ENCODE peak calls at places on chromosomes 2 and 18, in eight cellular contexts. A is tibial artery; U is AG04449; J is mammary epithelial cell; G is MCF 10A; B is cardiac fibroblast; H is OCI-LY7; V is activated CD8-positive, alpha-beta T cell treated with anti-CD3 and anti-CD28 coated beads for 36 hours. P is an unnamed sample.
A peak's percentile ranks its signal among the peaks of the same experiment; 100 is the strongest.

GRCh38 chr2:220466251-220466691 is 838.8 kb downstream of the SLC4A3 start:
- DNase-seq in A (no peak), U (no peak), J (no peak), G (no peak), B (peak; percentile 14), H (no peak), V (no peak), P (no peak)

GRCh38 chr2:39947294-39948015 is 168.4 kb upstream of the THUMPD2 start:
- DNase-seq in A (no peak), U (no peak), J (no peak), G (no peak), B (no peak), H (no peak), V (peak; percentile 20), P (no peak)

GRCh38 chr18:65215865-65216466 is 534.8 kb upstream of the CDH7 start:
- DNase-seq in A (no peak), U (no peak), J (no peak), G (no peak), B (no peak), H (no peak), V (no peak), P (no peak)

GRCh38 chr2:21317131-21317530 is 193.4 kb downstream of the TDRD15 start:
- DNase-seq in A (peak; percentile 71), U (no peak), J (peak; percentile 21), G (peak; percentile 68), B (peak; percentile 31), H (peak; percentile 65), V (peak; percentile 58), P (peak; percentile 45)

GRCh38 chr2:125427721-125428315 is 1228.1 kb upstream of the GYPC start:
- DNase-seq in A (no peak), U (no peak), J (no peak), G (no peak), B (no peak), H (no peak), V (no peak), P (no peak)

GRCh38 chr2:144567745-144568144 is 47.8 kb upstream of the ZEB2 start:
- DNase-seq in A (no peak), U (no peak), J (no peak), G (no peak), B (no peak), H (no peak), V (no peak), P (no peak)

GRCh38 chr2:1992280-1992679 is 248.0 kb upstream of the PXDN start:
- DNase-seq in A (no peak), U (no peak), J (no peak), G (no peak), B (no peak), H (no peak), V (no peak), P (no peak)

GRCh38 chr18:37930640-37931039 is 365.0 kb upstream of the CELF4 start:
- DNase-seq in A (no peak), U (no peak), J (no peak), G (no peak), B (no peak), H (no peak), V (no peak), P (no peak)

GRCh38 chr2:128040166-128040771 is 12.4 kb upstream of the SAP130 start:
- DNase-seq in A (no peak), U (no peak), J (no peak), G (no peak), B (no peak), H (no peak), V (no peak), P (no peak)

GRCh38 chr2:224324604-224325003 is 77.3 kb downstream of the FAM124B start:
- DNase-seq in A (no peak), U (no peak), J (no peak), G (no peak), B (no peak), H (no peak), V (no peak), P (no peak)

GRCh38 chr2:216911008-216911407 is 51.1 kb upstream of the TNP1 start:
- DNase-seq in A (no peak), U (no peak), J (no peak), G (no peak), B (no peak), H (no peak), V (no peak), P (no peak)

GRCh38 chr2:193806088-193806774 is 1611.5 kb upstream of the TMEFF2 start:
- DNase-seq in A (no peak), U (no peak), J (peak; percentile 26), G (no peak), B (peak; percentile 29), H (no peak), V (no peak), P (no peak)

GRCh38 chr2:237724811-237725478 is 73.6 kb upstream of the RBM44 start:
- DNase-seq in A (peak; percentile 43), U (no peak), J (no peak), G (no peak), B (no peak), H (no peak), V (no peak), P (no peak)

GRCh38 chr2:62443886-62444285 is 62.1 kb downstream of the TMEM17 start:
- DNase-seq in A (no peak), U (no peak), J (no peak), G (no peak), B (no peak), H (no peak), V (no peak), P (no peak)

GRCh38 chr2:208556954-208557601 is 150.5 kb downstream of the PTH2R start:
- DNase-seq in A (no peak), U (no peak), J (peak; percentile 4), G (no peak), B (no peak), H (no peak), V (no peak), P (no peak)

GRCh38 chr2:97950329-97951154 is 45.2 kb downstream of the TMEM131 start:
- DNase-seq in A (no peak), U (peak; percentile 68), J (peak; percentile 71), G (peak; percentile 23), B (peak; percentile 72), H (no peak), V (no peak), P (no peak)

GRCh38 chr2:181457121-181457740 is at the start of gene ITGA4:
- DNase-seq in A (peak; percentile 72), U (no peak), J (peak; percentile 75), G (peak; percentile 34), B (peak; percentile 83), H (peak; percentile 93), V (peak; percentile 90), P (peak; percentile 75)

GRCh38 chr2:72887032-72887835 is at the start of gene SPR:
- DNase-seq in A (peak; percentile 88), U (no peak), J (peak; percentile 74), G (peak; percentile 78), B (peak; percentile 67), H (no peak), V (peak; percentile 77), P (no peak)

GRCh38 chr2:202096736-202097135 is 23.7 kb downstream of the KIAA2012 start:
- DNase-seq in A (no peak), U (no peak), J (no peak), G (no peak), B (no peak), H (no peak), V (no peak), P (no peak)

GRCh38 chr2:78576409-78576808 is 449.1 kb upstream of the REG3G start:
- DNase-seq in A (no peak), U (no peak), J (no peak), G (no peak), B (no peak), H (no peak), V (no peak), P (no peak)

GRCh38 chr2:240225116-240225515 is 84.7 kb upstream of the OTOS start:
- DNase-seq in A (peak; percentile 53), U (no peak), J (no peak), G (no peak), B (no peak), H (no peak), V (no peak), P (peak; percentile 21)

GRCh38 chr2:98505311-98505808 is 60.7 kb downstream of the INPP4A start:
- DNase-seq in A (no peak), U (no peak), J (no peak), G (no peak), B (no peak), H (no peak), V (peak; percentile 44), P (peak; percentile 90)

DNA sequence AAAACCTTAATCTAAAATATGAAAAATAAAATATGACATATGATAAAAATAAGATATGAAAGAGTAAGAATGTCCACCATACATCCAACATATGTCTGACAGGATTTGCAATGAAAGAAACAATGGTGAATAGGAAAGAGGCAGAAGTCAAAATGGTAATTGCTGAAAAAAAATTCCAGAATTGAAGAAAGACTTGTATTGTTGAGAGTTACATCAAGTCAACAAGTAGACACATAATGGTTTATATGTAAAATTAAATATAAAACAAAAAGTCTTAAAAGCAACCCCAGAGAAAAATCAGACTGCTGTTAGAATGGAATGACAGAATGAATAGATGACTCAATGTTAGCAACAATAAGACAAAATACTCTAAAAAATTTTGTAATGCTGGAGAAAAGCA is 255.1 kb downstream of the DOK6 start:
- DNase-seq in A (no peak), U (no peak), J (no peak), G (no peak), B (no peak), H (no peak), V (no peak), P (no peak)
- TF ChIP-seq CTCF in A (no peak), U (no peak), J (no peak), G (no peak), B (no peak), H (no peak), V (no peak), P (no peak)

GRCh38 chr18:74652392-74652988 is 54.8 kb downstream of the ZNF407 start:
- DNase-seq in A (no peak), U (no peak), J (peak; percentile 19), G (peak; percentile 54), B (peak; percentile 73), H (peak; percentile 43), V (no peak), P (no peak)

GRCh38 chr18:74654637-74655036 is 57.0 kb downstream of the ZNF407 start:
- DNase-seq in A (no peak), U (no peak), J (no peak), G (peak; percentile 24), B (peak; percentile 61), H (no peak), V (no peak), P (no peak)
- TF ChIP-seq CTCF in A (no peak), U (peak; percentile 9), J (peak; percentile 12), G (peak; percentile 32), B (no peak), H (peak; percentile 47), V (no peak), P (no peak)

DNA sequence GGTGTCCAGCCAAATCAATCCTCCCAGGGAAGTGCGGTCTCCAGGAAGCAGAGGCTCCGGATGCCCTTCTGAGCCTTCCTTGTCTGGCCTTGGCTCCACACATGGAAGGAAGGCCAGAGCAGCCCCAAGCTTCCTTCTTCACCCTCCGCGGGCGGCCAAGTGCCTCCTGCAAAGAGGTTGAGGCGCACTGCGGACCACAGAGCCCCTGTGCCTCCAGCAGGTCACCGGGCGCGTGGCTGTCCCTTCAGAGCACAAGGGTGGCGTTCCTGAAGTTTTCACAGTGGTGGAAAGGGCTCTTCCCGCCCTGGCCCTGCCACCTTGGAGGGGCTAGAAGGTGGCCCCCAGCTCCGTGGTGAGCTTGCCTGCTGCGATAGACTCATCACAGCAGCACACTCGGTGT is 175.9 kb upstream of the RAB12 start:
- DNase-seq in A (no peak), U (no peak), J (no peak), G (no peak), B (no peak), H (no peak), V (no peak), P (no peak)
- TF ChIP-seq CTCF in A (no peak), U (no peak), J (no peak), G (no peak), B (no peak), H (no peak), V (no peak), P (no peak)

GRCh38 chr2:137173514-137173913 is 408.2 kb downstream of the THSD7B start:
- DNase-seq in A (no peak), U (peak; percentile 34), J (peak; percentile 81), G (peak; percentile 61), B (peak; percentile 47), H (peak; percentile 3), V (no peak), P (no peak)
- TF ChIP-seq CTCF in A (no peak), U (peak; percentile 32), J (peak; percentile 67), G (peak; percentile 19), B (peak; percentile 51), H (peak; percentile 58), V (no peak), P (no peak)